ENCODE peak calls at places on chromosomes 4 and X, in eight cellular contexts. One of them, this sample, is unnamed.

GRCh38 chrX:318739-319578 is at the start of gene GTPBP6:
- DNase-seq in stomach: peak; percentile 99
- DNase-seq in right lobe of liver: peak; percentile 100
- DNase-seq in neural progenitor cell: peak; percentile 100
- DNase-seq in left lung: peak; percentile 100
- DNase-seq in MM.1S: peak; percentile 96
- DNase-seq in aorta: peak; percentile 100
- DNase-seq in left ventricle myocardium inferior: peak; percentile 100
- DNase-seq in this sample: peak; percentile 99

GRCh38 chrX:134562002-134562401 is 96.3 kb downstream of the PLAC1 start:
- DNase-seq in stomach: no peak
- DNase-seq in right lobe of liver: no peak
- DNase-seq in neural progenitor cell: no peak
- DNase-seq in left lung: no peak
- DNase-seq in MM.1S: no peak
- DNase-seq in aorta: no peak
- DNase-seq in left ventricle myocardium inferior: no peak
- DNase-seq in this sample: no peak

GRCh38 chr4:101155368-101155767 is 192.0 kb downstream of the PPP3CA start:
- DNase-seq in stomach: no peak
- DNase-seq in right lobe of liver: no peak
- DNase-seq in neural progenitor cell: peak; percentile 21
- DNase-seq in left lung: no peak
- DNase-seq in MM.1S: no peak
- DNase-seq in aorta: no peak
- DNase-seq in left ventricle myocardium inferior: no peak
- DNase-seq in this sample: peak; percentile 54

GRCh38 chr4:37798616-37799015 is 27.9 kb upstream of the PGM2 start:
- DNase-seq in stomach: no peak
- DNase-seq in right lobe of liver: no peak
- DNase-seq in neural progenitor cell: no peak
- DNase-seq in left lung: no peak
- DNase-seq in MM.1S: no peak
- DNase-seq in aorta: no peak
- DNase-seq in left ventricle myocardium inferior: no peak
- DNase-seq in this sample: no peak

GRCh38 chrX:44898411-44899221 is 25.6 kb downstream of the KDM6A start:
- DNase-seq in stomach: peak; percentile 57
- DNase-seq in right lobe of liver: no peak
- DNase-seq in neural progenitor cell: no peak
- DNase-seq in left lung: no peak
- DNase-seq in MM.1S: peak; percentile 14
- DNase-seq in aorta: no peak
- DNase-seq in left ventricle myocardium inferior: no peak
- DNase-seq in this sample: no peak

GRCh38 chrX:50877310-50877709 is 33.2 kb upstream of the BMP15 start:
- DNase-seq in stomach: no peak
- DNase-seq in right lobe of liver: no peak
- DNase-seq in neural progenitor cell: no peak
- DNase-seq in left lung: no peak
- DNase-seq in MM.1S: no peak
- DNase-seq in aorta: no peak
- DNase-seq in left ventricle myocardium inferior: no peak
- DNase-seq in this sample: no peak

GRCh38 chr4:8199594-8200301 is 658 bp downstream of the SH3TC1 start:
- DNase-seq in stomach: peak; percentile 55
- DNase-seq in right lobe of liver: peak; percentile 83
- DNase-seq in neural progenitor cell: no peak
- DNase-seq in left lung: peak; percentile 82
- DNase-seq in MM.1S: peak; percentile 46
- DNase-seq in aorta: no peak
- DNase-seq in left ventricle myocardium inferior: no peak
- DNase-seq in this sample: no peak

GRCh38 chr4:136025540-136025939 is 1506.8 kb downstream of the PCDH18 start:
- DNase-seq in stomach: no peak
- DNase-seq in right lobe of liver: no peak
- DNase-seq in neural progenitor cell: peak; percentile 26
- DNase-seq in left lung: peak; percentile 20
- DNase-seq in MM.1S: no peak
- DNase-seq in aorta: no peak
- DNase-seq in left ventricle myocardium inferior: no peak
- DNase-seq in this sample: no peak

GRCh38 chrX:141814213-141814857 is 23.8 kb upstream of the MAGEC3 start:
- DNase-seq in stomach: peak; percentile 84
- DNase-seq in right lobe of liver: no peak
- DNase-seq in neural progenitor cell: no peak
- DNase-seq in left lung: no peak
- DNase-seq in MM.1S: no peak
- DNase-seq in aorta: no peak
- DNase-seq in left ventricle myocardium inferior: no peak
- DNase-seq in this sample: no peak

GRCh38 chr4:179595671-179596410 is 2153.6 kb upstream of the AGA start:
- DNase-seq in stomach: no peak
- DNase-seq in right lobe of liver: no peak
- DNase-seq in neural progenitor cell: no peak
- DNase-seq in left lung: no peak
- DNase-seq in MM.1S: no peak
- DNase-seq in aorta: no peak
- DNase-seq in left ventricle myocardium inferior: no peak
- DNase-seq in this sample: no peak

GRCh38 chrX:40151211-40152172 is 53.7 kb upstream of the BCOR start:
- DNase-seq in stomach: peak; percentile 71
- DNase-seq in right lobe of liver: peak; percentile 62
- DNase-seq in neural progenitor cell: peak; percentile 72
- DNase-seq in left lung: no peak
- DNase-seq in MM.1S: no peak
- DNase-seq in aorta: no peak
- DNase-seq in left ventricle myocardium inferior: no peak
- DNase-seq in this sample: no peak

GRCh38 chr4:14644568-14645282 is 357.6 kb upstream of the CPEB2 start:
- DNase-seq in stomach: no peak
- DNase-seq in right lobe of liver: no peak
- DNase-seq in neural progenitor cell: no peak
- DNase-seq in left lung: no peak
- DNase-seq in MM.1S: no peak
- DNase-seq in aorta: no peak
- DNase-seq in left ventricle myocardium inferior: no peak
- DNase-seq in this sample: no peak

DNA sequence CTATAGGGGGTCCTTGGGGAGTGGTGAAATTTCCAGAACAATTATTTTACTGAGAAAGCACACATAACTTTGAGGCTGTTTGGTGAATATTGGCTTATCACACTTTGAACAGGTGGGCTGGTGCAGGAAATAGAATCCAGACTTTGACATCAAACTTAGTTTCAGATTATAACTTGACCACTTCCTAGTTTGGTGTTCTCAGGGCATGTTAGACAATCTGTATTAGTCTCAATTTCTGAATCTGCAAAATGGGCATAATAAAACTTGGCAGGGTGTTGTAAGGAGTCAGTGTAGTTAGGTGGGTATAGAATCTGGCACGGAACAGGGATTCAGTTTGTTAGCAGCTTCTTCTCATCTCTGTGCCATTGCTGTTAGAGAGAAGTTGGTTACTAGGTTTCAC is 43.3 kb upstream of the MBNL3 start:
- DNase-seq in stomach: no peak
- DNase-seq in right lobe of liver: no peak
- DNase-seq in neural progenitor cell: no peak
- DNase-seq in left lung: no peak
- DNase-seq in MM.1S: peak; percentile 18
- DNase-seq in aorta: no peak
- DNase-seq in left ventricle myocardium inferior: no peak
- DNase-seq in this sample: no peak
- H3K27me3 ChIP-seq in stomach: peaks cover 5% of the 10 kb centered on the region
- H3K27me3 ChIP-seq in right lobe of liver: no peaks in the 10 kb centered on the region
- H3K27me3 ChIP-seq in neural progenitor cell: no peaks in the 10 kb centered on the region
- H3K27me3 ChIP-seq in left lung: peaks cover 7% of the 10 kb centered on the region
- H3K27me3 ChIP-seq in MM.1S: no peaks in the 10 kb centered on the region
- H3K27me3 ChIP-seq in aorta: no peaks in the 10 kb centered on the region
- H3K27me3 ChIP-seq in left ventricle myocardium inferior: no peaks in the 10 kb centered on the region
- H3K27me3 ChIP-seq in this sample: peaks cover 3% of the 10 kb centered on the region

GRCh38 chrX:154063234-154063633 is 34.3 kb downstream of the MECP2 start:
- DNase-seq in stomach: no peak
- DNase-seq in right lobe of liver: no peak
- DNase-seq in neural progenitor cell: no peak
- DNase-seq in left lung: no peak
- DNase-seq in MM.1S: no peak
- DNase-seq in aorta: no peak
- DNase-seq in left ventricle myocardium inferior: no peak
- DNase-seq in this sample: no peak

GRCh38 chrX:154074199-154074598 is 23.3 kb downstream of the MECP2 start:
- DNase-seq in stomach: no peak
- DNase-seq in right lobe of liver: no peak
- DNase-seq in neural progenitor cell: no peak
- DNase-seq in left lung: no peak
- DNase-seq in MM.1S: no peak
- DNase-seq in aorta: no peak
- DNase-seq in left ventricle myocardium inferior: no peak
- DNase-seq in this sample: no peak

GRCh38 chrX:154072192-154072591 is 25.3 kb downstream of the MECP2 start:
- DNase-seq in stomach: no peak
- DNase-seq in right lobe of liver: no peak
- DNase-seq in neural progenitor cell: no peak
- DNase-seq in left lung: no peak
- DNase-seq in MM.1S: no peak
- DNase-seq in aorta: no peak
- DNase-seq in left ventricle myocardium inferior: no peak
- DNase-seq in this sample: no peak

GRCh38 chrX:154064637-154065435 is 32.7 kb downstream of the MECP2 start:
- DNase-seq in stomach: no peak
- DNase-seq in right lobe of liver: no peak
- DNase-seq in neural progenitor cell: no peak
- DNase-seq in left lung: no peak
- DNase-seq in MM.1S: no peak
- DNase-seq in aorta: no peak
- DNase-seq in left ventricle myocardium inferior: no peak
- DNase-seq in this sample: no peak

GRCh38 chrX:154068560-154068959 is 29.0 kb downstream of the MECP2 start:
- DNase-seq in stomach: no peak
- DNase-seq in right lobe of liver: no peak
- DNase-seq in neural progenitor cell: no peak
- DNase-seq in left lung: no peak
- DNase-seq in MM.1S: no peak
- DNase-seq in aorta: no peak
- DNase-seq in left ventricle myocardium inferior: no peak
- DNase-seq in this sample: no peak
- H3K27me3 ChIP-seq in stomach: no peaks in the 10 kb centered on the region
- H3K27me3 ChIP-seq in right lobe of liver: no peaks in the 10 kb centered on the region
- H3K27me3 ChIP-seq in neural progenitor cell: no peaks in the 10 kb centered on the region
- H3K27me3 ChIP-seq in left lung: no peaks in the 10 kb centered on the region
- H3K27me3 ChIP-seq in MM.1S: no peaks in the 10 kb centered on the region
- H3K27me3 ChIP-seq in aorta: no peaks in the 10 kb centered on the region
- H3K27me3 ChIP-seq in left ventricle myocardium inferior: no peaks in the 10 kb centered on the region
- H3K27me3 ChIP-seq in this sample: peaks cover 7% of the 10 kb centered on the region

DNA sequence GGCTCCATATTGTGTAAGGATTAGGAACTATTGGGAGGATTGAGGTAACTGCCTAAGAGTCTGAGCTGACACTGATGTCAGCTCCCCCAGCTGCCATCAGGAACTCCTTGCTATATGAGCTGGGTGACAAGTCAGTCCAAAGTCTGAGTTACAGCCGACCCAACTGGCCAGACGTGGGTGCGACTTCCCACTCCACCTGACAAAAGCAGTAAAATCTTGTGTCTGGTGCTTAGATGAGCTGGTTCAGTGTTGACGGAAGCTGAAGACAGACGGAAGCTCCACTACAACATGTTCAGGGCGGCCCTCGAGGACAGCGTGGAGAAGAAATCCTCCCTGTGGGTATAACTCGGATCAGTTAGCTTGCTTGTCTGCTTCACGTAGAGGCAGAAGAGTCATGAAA is 22.8 kb upstream of the NAT8L start:
- DNase-seq in stomach: no peak
- DNase-seq in right lobe of liver: no peak
- DNase-seq in neural progenitor cell: no peak
- DNase-seq in left lung: no peak
- DNase-seq in MM.1S: no peak
- DNase-seq in aorta: no peak
- DNase-seq in left ventricle myocardium inferior: no peak
- DNase-seq in this sample: no peak
- H3K27me3 ChIP-seq in stomach: peaks cover 13% of the 10 kb centered on the region
- H3K27me3 ChIP-seq in right lobe of liver: no peaks in the 10 kb centered on the region
- H3K27me3 ChIP-seq in neural progenitor cell: peaks cover 86% of the 10 kb centered on the region
- H3K27me3 ChIP-seq in left lung: peaks cover 15% of the 10 kb centered on the region
- H3K27me3 ChIP-seq in MM.1S: peaks cover 25% of the 10 kb centered on the region
- H3K27me3 ChIP-seq in aorta: no peaks in the 10 kb centered on the region
- H3K27me3 ChIP-seq in left ventricle myocardium inferior: peaks cover 72% of the 10 kb centered on the region
- H3K27me3 ChIP-seq in this sample: peaks cover 31% of the 10 kb centered on the region

DNA sequence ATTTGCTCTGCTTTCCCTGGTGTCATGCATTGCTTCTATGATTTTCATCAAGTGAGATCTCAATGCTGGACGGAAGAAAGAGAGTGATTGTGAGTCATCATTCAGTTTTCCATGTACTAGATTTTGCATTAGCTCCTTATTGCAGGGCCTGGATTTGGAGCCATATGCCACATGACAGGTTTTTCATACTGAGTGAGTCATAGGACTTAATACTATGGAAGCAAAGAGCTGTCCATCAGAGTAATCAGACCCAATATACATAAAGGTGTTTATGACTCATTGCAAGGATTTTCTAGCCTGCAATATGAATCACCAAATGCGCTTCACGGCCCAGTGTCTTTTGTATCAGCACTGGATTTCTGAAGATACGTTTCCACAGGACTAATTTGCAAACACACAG is 11.2 kb upstream of the TFDP3 start:
- DNase-seq in stomach: no peak
- DNase-seq in right lobe of liver: no peak
- DNase-seq in neural progenitor cell: no peak
- DNase-seq in left lung: no peak
- DNase-seq in MM.1S: no peak
- DNase-seq in aorta: no peak
- DNase-seq in left ventricle myocardium inferior: no peak
- DNase-seq in this sample: peak; percentile 44
- H3K27me3 ChIP-seq in stomach: no peaks in the 10 kb centered on the region
- H3K27me3 ChIP-seq in right lobe of liver: no peaks in the 10 kb centered on the region
- H3K27me3 ChIP-seq in neural progenitor cell: no peaks in the 10 kb centered on the region
- H3K27me3 ChIP-seq in left lung: no peaks in the 10 kb centered on the region
- H3K27me3 ChIP-seq in MM.1S: no peaks in the 10 kb centered on the region
- H3K27me3 ChIP-seq in aorta: no peaks in the 10 kb centered on the region
- H3K27me3 ChIP-seq in left ventricle myocardium inferior: no peaks in the 10 kb centered on the region
- H3K27me3 ChIP-seq in this sample: no peaks in the 10 kb centered on the region

GRCh38 chrX:23374291-23374690 is 39.6 kb downstream of the PTCHD1 start:
- DNase-seq in stomach: no peak
- DNase-seq in right lobe of liver: no peak
- DNase-seq in neural progenitor cell: peak; percentile 16
- DNase-seq in left lung: no peak
- DNase-seq in MM.1S: no peak
- DNase-seq in aorta: no peak
- DNase-seq in left ventricle myocardium inferior: no peak
- DNase-seq in this sample: no peak
- H3K27me3 ChIP-seq in stomach: no peaks in the 10 kb centered on the region
- H3K27me3 ChIP-seq in right lobe of liver: no peaks in the 10 kb centered on the region
- H3K27me3 ChIP-seq in neural progenitor cell: no peaks in the 10 kb centered on the region
- H3K27me3 ChIP-seq in left lung: no peaks in the 10 kb centered on the region
- H3K27me3 ChIP-seq in MM.1S: no peaks in the 10 kb centered on the region
- H3K27me3 ChIP-seq in aorta: no peaks in the 10 kb centered on the region
- H3K27me3 ChIP-seq in left ventricle myocardium inferior: no peaks in the 10 kb centered on the region
- H3K27me3 ChIP-seq in this sample: no peaks in the 10 kb centered on the region

This sample was measured in A673.